ENCODE peak calls at places on chromosomes 2 and 18, in seven cellular contexts. P is tibial artery, Q is IMR-90, K is adrenal gland, T is bronchial epithelial cell, I is AG10803, C is body of pancreas. Z is an unnamed sample.

GRCh38 chr2:131431336-131431735 is 44.6 kb upstream of the TUBA3D start:
- DNase-seq in T (no peak), K (no peak), Q (peak; percentile 54), P (no peak), C (no peak), I (no peak), Z (peak; percentile 21)

GRCh38 chr2:210899131-210899530 is 342.7 kb downstream of the CPS1 start:
- DNase-seq in C (no peak), Q (no peak), P (no peak), I (no peak), K (no peak), T (no peak), Z (peak; percentile 8)

GRCh38 chr2:176415156-176415870 is 146.1 kb downstream of the MTX2 start:
- DNase-seq in T (no peak), P (no peak), I (no peak), K (no peak), C (no peak), Q (no peak), Z (no peak)

GRCh38 chr2:162478721-162479129 is 134.8 kb downstream of the GCA start:
- DNase-seq in C (no peak), T (peak; percentile 95), I (no peak), Q (no peak), P (no peak), K (no peak), Z (no peak)

GRCh38 chr18:595571-595970 is 1.2 kb upstream of the CLUL1 start:
- DNase-seq in I (no peak), K (no peak), P (no peak), C (no peak), Q (no peak), T (no peak), Z (no peak)

GRCh38 chr18:42706618-42707017 is 408.9 kb downstream of the RIT2 start:
- DNase-seq in K (peak; percentile 6), T (peak; percentile 97), P (no peak), C (peak; percentile 9), Q (no peak), I (no peak), Z (peak; percentile 2)

GRCh38 chr18:3816601-3817363 is 366.8 kb downstream of the TGIF1 start:
- DNase-seq in Q (peak; percentile 99), C (no peak), I (peak; percentile 97), P (no peak), K (peak; percentile 49), T (peak; percentile 98), Z (peak; percentile 95)

GRCh38 chr2:226256237-226256636 is 543.4 kb downstream of the IRS1 start:
- DNase-seq in T (peak; percentile 90), P (no peak), I (peak; percentile 60), Q (peak; percentile 82), K (no peak), C (no peak), Z (peak; percentile 27)

GRCh38 chr2:113977660-113978523 is 88.0 kb downstream of the ACTR3 start:
- DNase-seq in T (peak; percentile 44), I (peak; percentile 55), Q (peak; percentile 72), C (peak; percentile 42), K (peak; percentile 68), P (no peak), Z (peak; percentile 62)

GRCh38 chr18:62436636-62437519 is 85.9 kb upstream of the ZCCHC2 start:
- DNase-seq in K (peak; percentile 95), C (peak; percentile 75), I (peak; percentile 83), P (peak; percentile 98), T (peak; percentile 94), Q (peak; percentile 56), Z (peak; percentile 89)

GRCh38 chr2:168814939-168815907 is 12.8 kb downstream of the NOSTRIN start:
- DNase-seq in I (peak; percentile 27), P (no peak), K (no peak), T (no peak), C (no peak), Q (no peak), Z (no peak)

GRCh38 chr2:78351208-78351607 is 674.3 kb upstream of the REG3G start:
- DNase-seq in T (peak; percentile 5), K (no peak), I (no peak), C (no peak), P (no peak), Q (no peak), Z (peak; percentile 1)
- TF ChIP-seq CTCF in T (no peak), K (peak; percentile 8), I (no peak), C (peak; percentile 10), P (no peak), Q (no peak), Z (no peak)

DNA sequence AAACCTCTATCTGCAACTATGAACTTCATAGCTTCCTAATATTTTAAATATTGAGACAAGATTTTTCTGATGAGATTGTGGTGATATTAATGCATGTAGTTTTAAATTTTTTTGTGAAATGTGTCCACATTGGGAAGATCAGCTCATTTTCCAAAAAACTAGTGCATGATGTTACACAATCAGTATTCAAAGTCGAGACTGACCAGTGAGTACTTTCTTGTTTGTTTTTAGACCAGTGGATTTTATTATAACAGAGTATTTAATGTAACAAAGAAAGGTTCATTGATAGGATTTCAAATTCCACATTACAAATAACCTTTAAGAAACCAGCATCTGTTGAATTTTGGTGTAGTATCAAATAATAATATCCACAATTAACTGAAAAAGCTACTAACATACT is 99.3 kb downstream of the TTC27 start:
- DNase-seq in Q (no peak), T (no peak), P (no peak), K (no peak), C (no peak), I (no peak), Z (no peak)
- TF ChIP-seq CTCF in Q (no peak), T (no peak), P (no peak), K (no peak), C (no peak), I (no peak), Z (no peak)

DNA sequence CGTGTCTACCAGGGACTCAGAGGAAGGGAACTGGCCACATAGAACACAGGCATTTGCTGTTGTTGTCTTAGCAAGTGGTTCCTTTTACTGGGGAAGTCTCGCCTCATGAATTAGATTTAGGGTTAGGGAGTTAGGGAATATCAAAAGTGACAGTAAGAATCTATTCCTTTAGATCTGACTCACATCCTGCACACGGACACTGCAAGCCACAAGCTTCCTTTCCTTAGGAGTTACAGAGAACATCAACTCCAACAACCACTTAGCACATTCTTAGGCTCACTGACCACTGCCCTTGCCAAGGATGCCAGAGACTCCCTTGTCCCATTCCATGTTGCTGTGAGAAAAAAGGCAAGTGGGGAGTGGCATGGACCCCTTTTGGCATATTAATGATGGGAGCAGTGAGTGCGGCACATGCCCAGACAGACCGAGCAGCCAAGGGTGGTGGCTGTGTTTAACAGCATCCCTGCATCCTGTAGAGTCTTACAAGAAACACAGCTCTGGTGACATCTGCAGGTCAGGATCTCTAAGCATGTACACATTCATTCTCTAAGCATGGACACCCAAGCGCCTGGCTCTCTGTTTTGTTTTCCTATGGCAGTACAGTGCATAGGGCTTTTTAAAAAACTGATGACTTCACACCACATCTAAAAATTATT is 745.6 kb upstream of the RAB6C start:
- DNase-seq in C (peak; percentile 29), Q (no peak), I (peak; percentile 30), P (no peak), T (peak; percentile 53), K (no peak), Z (peak; percentile 47)
- TF ChIP-seq CTCF in C (no peak), Q (no peak), I (peak; percentile 18), P (no peak), T (peak; percentile 57), K (peak; percentile 27), Z (peak; percentile 23)

DNA sequence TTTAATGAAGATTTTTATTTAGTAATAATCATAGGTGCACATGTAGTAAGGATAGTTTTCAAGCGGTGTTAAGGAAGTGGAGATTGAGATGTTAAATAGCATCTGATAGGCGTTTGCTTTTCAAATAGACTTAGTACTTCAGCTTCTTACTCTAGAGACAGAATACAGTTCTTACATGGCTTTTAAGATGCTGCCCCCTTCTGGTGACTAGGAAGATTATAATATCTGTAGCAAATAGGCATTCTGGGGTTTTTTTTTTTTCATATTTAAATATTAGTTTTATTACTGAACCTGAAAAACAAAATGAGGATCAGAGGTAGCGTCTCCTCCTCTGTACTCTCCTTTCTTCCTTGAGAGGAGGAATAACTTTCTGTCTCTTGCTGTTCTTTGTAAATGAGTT is 100.2 kb downstream of the AGAP1 start:
- DNase-seq in T (peak; percentile 71), I (peak; percentile 91), C (no peak), Q (peak; percentile 89), P (no peak), K (no peak), Z (peak; percentile 91)
- TF ChIP-seq CTCF in T (peak; percentile 41), I (peak; percentile 73), C (peak; percentile 70), Q (peak; percentile 87), P (peak; percentile 58), K (peak; percentile 75), Z (peak; percentile 60)

GRCh38 chr2:132651115-132652099 is 18.6 kb downstream of the LYPD1 start:
- DNase-seq in C (peak; percentile 32), P (no peak), I (peak; percentile 66), T (no peak), K (peak; percentile 12), Q (peak; percentile 71), Z (peak; percentile 81)
- TF ChIP-seq CTCF in C (peak; percentile 57), P (no peak), I (peak; percentile 93), T (no peak), K (no peak), Q (peak; percentile 71), Z (peak; percentile 91)

GRCh38 chr2:237474931-237475703 is 11.9 kb upstream of the MLPH start:
- DNase-seq in K (peak; percentile 72), T (no peak), I (peak; percentile 66), Q (peak; percentile 77), C (peak; percentile 84), P (peak; percentile 86), Z (peak; percentile 81)
- TF ChIP-seq CTCF in K (peak; percentile 51), T (peak; percentile 94), I (peak; percentile 56), Q (peak; percentile 85), C (peak; percentile 94), P (peak; percentile 95), Z (peak; percentile 54)

GRCh38 chr2:158893057-158893456 is 75.4 kb upstream of the TANC1 start:
- DNase-seq in T (peak; percentile 92), Q (peak; percentile 60), P (no peak), C (no peak), K (no peak), I (peak; percentile 83), Z (peak; percentile 52)

GRCh38 chr2:158893474-158893873 is 75.0 kb upstream of the TANC1 start:
- DNase-seq in C (no peak), P (no peak), K (no peak), I (no peak), T (no peak), Q (no peak), Z (no peak)

GRCh38 chr2:158890296-158890905 is 78.0 kb upstream of the TANC1 start:
- DNase-seq in Q (no peak), T (peak; percentile 32), C (no peak), K (no peak), I (peak; percentile 30), P (no peak), Z (no peak)

GRCh38 chr2:158894078-158894477 is 74.4 kb upstream of the TANC1 start:
- DNase-seq in T (peak; percentile 98), C (no peak), P (no peak), Q (peak; percentile 71), I (peak; percentile 89), K (peak; percentile 31), Z (peak; percentile 72)

DNA sequence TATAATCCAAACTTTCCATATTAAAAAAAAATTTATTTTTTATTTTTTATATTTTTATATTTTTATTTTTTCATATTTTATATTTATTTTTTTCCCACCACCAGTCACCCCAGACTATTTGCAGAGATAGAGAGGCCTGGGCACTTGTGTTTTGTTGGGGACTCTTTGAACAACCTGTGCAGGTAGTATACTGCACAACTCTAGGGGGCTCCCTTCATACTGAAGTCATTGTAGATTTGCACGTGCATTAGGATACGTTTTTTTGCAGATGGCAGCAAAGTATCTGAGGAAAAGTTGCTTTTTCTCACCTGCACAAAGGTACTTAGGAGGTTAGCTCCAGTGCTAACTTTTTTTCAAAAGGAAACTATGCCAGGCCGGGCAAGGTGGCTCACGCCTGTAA is 73.9 kb upstream of the TANC1 start:
- DNase-seq in K (no peak), T (no peak), P (no peak), C (no peak), Q (no peak), I (no peak), Z (no peak)
- TF ChIP-seq CTCF in K (no peak), T (no peak), P (no peak), C (no peak), Q (no peak), I (no peak), Z (no peak)

Z was measured in fibroblast of pulmonary artery.